ENCODE peak calls at places on chromosomes 5 and 9, in nine cellular contexts. B, I, U, M, D, C, P, V and O are unnamed samples.

GRCh38 chr5:83015676-83016075 is 61.5 kb downstream of the TMEM167A start:
- DNase-seq in P (no peak), B (no peak), U (no peak), D (no peak), C (no peak), V (no peak), M (no peak), I (no peak), O (no peak)

GRCh38 chr9:105466898-105467455 is 19.1 kb downstream of the FSD1L start:
- DNase-seq in V (no peak), D (no peak), I (no peak), P (no peak), U (no peak), B (no peak), C (peak; percentile 47), M (no peak), O (no peak)

GRCh38 chr9:123972618-123973017 is 39.0 kb upstream of the LHX2 start:
- DNase-seq in I (no peak), C (no peak), V (no peak), U (no peak), P (no peak), M (no peak), B (no peak), D (no peak), O (no peak)

GRCh38 chr5:178487911-178488310 is 102.3 kb downstream of the COL23A1 start:
- DNase-seq in M (no peak), U (no peak), D (no peak), C (no peak), V (no peak), P (no peak), I (no peak), B (no peak), O (no peak)

GRCh38 chr5:80324912-80325311 is 5.1 kb downstream of the SPZ1 start:
- DNase-seq in I (no peak), B (no peak), M (no peak), C (no peak), U (no peak), V (no peak), P (no peak), D (no peak), O (no peak)

GRCh38 chr5:15598294-15598902 is 98.4 kb downstream of the FBXL7 start:
- DNase-seq in B (no peak), V (no peak), P (no peak), D (peak; percentile 39), I (peak; percentile 35), U (no peak), M (no peak), C (peak; percentile 20), O (no peak)

GRCh38 chr9:125189011-125189360 is 617 bp downstream of the PPP6C start:
- DNase-seq in V (no peak), C (peak; percentile 49), D (peak; percentile 38), M (no peak), I (peak; percentile 34), B (no peak), U (no peak), P (no peak), O (peak; percentile 6)

GRCh38 chr5:30894811-30895210 is 298.7 kb upstream of the CDH6 start:
- DNase-seq in C (peak; percentile 30), U (no peak), V (no peak), P (no peak), B (no peak), I (no peak), D (no peak), M (peak; percentile 18), O (no peak)

GRCh38 chr9:21933865-21934264 is 60.3 kb downstream of the CDKN2A start:
- DNase-seq in C (peak; percentile 74), B (no peak), I (no peak), D (no peak), P (peak; percentile 11), M (peak; percentile 42), V (no peak), U (no peak), O (no peak)

GRCh38 chr5:175700991-175701390 is 43.1 kb downstream of the HRH2 start:
- DNase-seq in U (no peak), M (no peak), P (no peak), B (peak; percentile 13), D (no peak), C (no peak), V (no peak), I (peak; percentile 4), O (no peak)

GRCh38 chr5:124745367-124746251 is 830 bp downstream of the ZNF608 start:
- DNase-seq in C (peak; percentile 62), P (no peak), U (no peak), I (peak; percentile 72), M (no peak), V (no peak), B (no peak), D (no peak), O (no peak)

GRCh38 chr5:38715671-38716070 is 130.1 kb upstream of the OSMR start:
- DNase-seq in D (no peak), M (no peak), B (peak; percentile 10), I (no peak), P (no peak), V (no peak), U (no peak), C (peak; percentile 24), O (no peak)

GRCh38 chr5:39411051-39411450 is 13.7 kb downstream of the DAB2 start:
- DNase-seq in U (no peak), I (no peak), M (peak; percentile 62), V (no peak), B (no peak), C (peak; percentile 75), D (no peak), P (peak; percentile 73), O (no peak)

GRCh38 chr5:57937501-57937900 is 454.9 kb upstream of the ACTBL2 start:
- DNase-seq in V (no peak), M (peak; percentile 3), U (no peak), D (no peak), C (no peak), B (no peak), P (peak; percentile 43), I (no peak), O (no peak)

GRCh38 chr5:160542840-160543239 is 121.2 kb downstream of the PTTG1 start:
- DNase-seq in U (no peak), C (no peak), V (no peak), D (no peak), B (no peak), I (no peak), P (no peak), M (no peak), O (no peak)

GRCh38 chr9:6910032-6910431 is 152.3 kb downstream of the KDM4C start:
- DNase-seq in V (no peak), D (no peak), M (no peak), U (no peak), C (peak; percentile 51), B (no peak), I (peak; percentile 28), P (peak; percentile 25), O (no peak)

GRCh38 chr5:135644816-135645215 is 66.0 kb upstream of the CXCL14 start:
- DNase-seq in D (no peak), C (no peak), B (no peak), P (no peak), M (no peak), U (no peak), V (no peak), I (no peak), O (no peak)

GRCh38 chr9:127186799-127187198 is 64.4 kb upstream of the ANGPTL2 start:
- DNase-seq in U (no peak), P (no peak), M (no peak), I (no peak), D (no peak), C (no peak), V (no peak), B (no peak), O (no peak)

GRCh38 chr9:27572918-27573698 is at the start of gene C9orf72:
- DNase-seq in D (peak; percentile 92), C (peak; percentile 83), B (no peak), M (peak; percentile 31), I (peak; percentile 83), U (peak; percentile 17), P (peak; percentile 44), V (peak; percentile 58), O (peak; percentile 57)

GRCh38 chr5:15943487-15943886 is 236.1 kb downstream of the MARCHF11 start:
- DNase-seq in D (no peak), U (no peak), M (no peak), I (no peak), P (peak; percentile 73), V (no peak), C (peak; percentile 45), B (no peak), O (no peak)

GRCh38 chr9:17531642-17532254 is 47.1 kb upstream of the SH3GL2 start:
- DNase-seq in C (peak; percentile 74), V (peak; percentile 11), D (peak; percentile 38), M (peak; percentile 48), I (peak; percentile 50), B (peak; percentile 10), U (no peak), P (peak; percentile 39), O (no peak)

GRCh38 chr9:33044162-33044673 is 19.1 kb downstream of the DNAJA1 start:
- DNase-seq in I (peak; percentile 86), B (no peak), M (peak; percentile 86), D (peak; percentile 88), V (peak; percentile 66), C (peak; percentile 97), U (peak; percentile 78), P (peak; percentile 88), O (peak; percentile 65)

GRCh38 chr9:77876091-77876490 is 155.5 kb downstream of the GNAQ start:
- DNase-seq in P (peak; percentile 27), D (peak; percentile 34), C (peak; percentile 32), I (no peak), M (no peak), B (no peak), U (no peak), V (no peak), O (no peak)

GRCh38 chr5:128674837-128675446 is 136.9 kb upstream of the FBN2 start:
- DNase-seq in B (peak; percentile 50), U (no peak), P (peak; percentile 5), I (peak; percentile 46), C (peak; percentile 57), M (peak; percentile 11), D (peak; percentile 49), V (peak; percentile 6), O (peak; percentile 7)

GRCh38 chr5:31530541-31531265 is 1.2 kb downstream of the DROSHA start:
- DNase-seq in V (no peak), B (no peak), C (peak; percentile 31), D (no peak), M (no peak), I (no peak), P (no peak), U (no peak), O (no peak)

GRCh38 chr9:128245293-128246151 is 30.3 kb downstream of the GOLGA2 start:
- DNase-seq in V (no peak), I (no peak), B (no peak), D (no peak), P (peak; percentile 76), C (peak; percentile 88), U (no peak), M (no peak), O (no peak)

GRCh38 chr9:4048441-4048840 is 251.4 kb downstream of the GLIS3 start:
- DNase-seq in B (no peak), I (peak; percentile 12), U (no peak), D (peak; percentile 27), M (peak; percentile 36), C (peak; percentile 52), V (no peak), P (peak; percentile 41), O (no peak)

GRCh38 chr5:179264641-179265528 is 80.4 kb downstream of the ADAMTS2 start:
- DNase-seq in C (no peak), M (no peak), B (no peak), D (no peak), I (no peak), V (no peak), U (no peak), P (no peak), O (no peak)

GRCh38 chr5:40687316-40687715 is 7.6 kb downstream of the PTGER4 start:
- DNase-seq in V (no peak), D (no peak), I (peak; percentile 28), U (no peak), B (no peak), P (no peak), C (no peak), M (no peak), O (no peak)

GRCh38 chr5:113678924-113679575 is 165.6 kb downstream of the YTHDC2 start:
- DNase-seq in P (peak; percentile 34), D (peak; percentile 67), V (peak; percentile 9), M (peak; percentile 13), C (peak; percentile 61), U (no peak), I (peak; percentile 47), B (peak; percentile 50), O (peak; percentile 3)

GRCh38 chr9:4837768-4838546 is 45.2 kb downstream of the RCL1 start:
- DNase-seq in C (peak; percentile 94), I (no peak), B (no peak), V (no peak), M (peak; percentile 90), P (peak; percentile 98), D (no peak), U (no peak), O (no peak)